ENCODE peak calls at places on chromosomes 16 and 17, in nine cellular contexts. T is MV-4-11; C is amniotic stem cell; J is fibroblast of pulmonary artery; F is non-pigmented ciliary epithelial cell; Q is CD4-positive, alpha-beta T cell; Z is activated CD4-positive, alpha-beta T cell treated with anti-CD3 and anti-CD28 coated beads, Interleukin-2, amount 50 U/mL, for 1 hour; E is NT2/D1; K is RCC 7860. G is an unnamed sample.

GRCh38 chr17:75549246-75550138 is 24.0 kb downstream of the LLGL2 start:
- DNase-seq in T (no peak), J (no peak), C (no peak), E (no peak), K (no peak), Z (no peak), F (no peak), Q (no peak), G (no peak)

GRCh38 chr17:75517277-75517865 is 1.0 kb downstream of the TSEN54 start:
- DNase-seq in K (no peak), E (no peak), J (no peak), C (no peak), Q (no peak), F (no peak), T (no peak), Z (peak), G (no peak)

GRCh38 chr17:45816966-45817365 is 27.7 kb upstream of the SPPL2C start:
- DNase-seq in E (no peak), T (no peak), Q (no peak), C (no peak), J (no peak), Z (no peak), F (no peak), K (no peak), G (no peak)

GRCh38 chr17:48545539-48545938 is 630 bp upstream of the HOXB2 start:
- DNase-seq in Z (no peak), E (no peak), K (no peak), C (no peak), Q (no peak), J (no peak), F (no peak), T (no peak), G (no peak)

GRCh38 chr17:62871291-62871690 is 63.2 kb upstream of the MARCHF10 start:
- DNase-seq in F (no peak), Z (no peak), E (no peak), J (no peak), C (no peak), K (no peak), T (no peak), Q (no peak), G (no peak)

GRCh38 chr16:67862623-67863583 is 9.9 kb upstream of the EDC4 start:
- DNase-seq in C (no peak), Z (no peak), Q (no peak), E (no peak), T (no peak), F (no peak), K (no peak), J (peak), G (no peak)

GRCh38 chr16:85686912-85687591 is 1.7 kb downstream of the GINS2 start:
- DNase-seq in C (no peak), T (peak), Q (no peak), F (no peak), J (no peak), Z (no peak), K (no peak), E (no peak), G (no peak)

GRCh38 chr17:50956750-50957523 is 90.8 kb upstream of the TOB1 start:
- DNase-seq in Z (peak), K (no peak), T (peak), F (no peak), J (peak), E (peak), Q (peak), C (peak), G (peak)

GRCh38 chr16:54077412-54077821 is 209.2 kb downstream of the IRX3 start:
- DNase-seq in Q (no peak), F (peak), K (peak), E (no peak), Z (no peak), C (no peak), J (peak), T (no peak), G (no peak)

GRCh38 chr16:3597676-3598075 is 13.7 kb downstream of the SLX4 start:
- DNase-seq in E (no peak), Q (no peak), C (no peak), J (no peak), T (no peak), F (no peak), Z (no peak), K (no peak), G (no peak)

GRCh38 chr17:49659983-49660382 is 17.9 kb downstream of the SPOP start:
- DNase-seq in K (no peak), C (no peak), F (no peak), Z (no peak), E (no peak), T (no peak), Q (no peak), J (no peak), G (no peak)

GRCh38 chr17:30278032-30278431 is 13.7 kb downstream of the BLMH start:
- DNase-seq in C (no peak), K (no peak), J (peak), T (peak), E (no peak), Z (no peak), F (peak), Q (no peak), G (no peak)

GRCh38 chr17:76191891-76192290 is 48.4 kb downstream of the RNF157 start:
- DNase-seq in F (no peak), Q (peak), Z (no peak), E (no peak), T (peak), K (no peak), C (no peak), J (no peak), G (peak)

GRCh38 chr16:22383827-22384226 is 9.4 kb upstream of the CDR2 start:
- DNase-seq in T (no peak), C (no peak), J (no peak), Q (no peak), K (no peak), E (no peak), Z (no peak), F (no peak), G (no peak)

GRCh38 chr16:76214856-76215255 is 62.3 kb upstream of the CNTNAP4 start:
- DNase-seq in Q (no peak), Z (no peak), E (no peak), T (no peak), J (no peak), K (no peak), F (no peak), C (no peak), G (no peak)

GRCh38 chr16:22685162-22685830 is 128.7 kb upstream of the HS3ST2 start:
- DNase-seq in T (no peak), C (no peak), Z (no peak), K (no peak), J (no peak), Q (no peak), F (no peak), E (no peak), G (no peak)

GRCh38 chr16:56421313-56421712 is 4.0 kb downstream of the AMFR start:
- DNase-seq in T (no peak), J (no peak), C (no peak), Q (no peak), E (no peak), F (no peak), Z (no peak), K (no peak), G (no peak)

G was measured in effector CD8-positive, alpha-beta T cell.